ENCODE peak calls at places on chromosomes 2 and 18, in four cellular contexts. H, O, W and V are unnamed samples. For H3K36me3 and H3K27me3, the result is how much of the 10 kb centered on the place peaks cover.

GRCh38 chr2:164992818-164993217 is 37.5 kb upstream of the SLC38A11 start:
- DNase-seq in W (peak), O (peak), H (no peak), V (peak)

GRCh38 chr2:224268441-224268840 is 133.5 kb downstream of the FAM124B start:
- DNase-seq in H (no peak), O (peak), W (no peak), V (peak)

GRCh38 chr18:24271381-24272331 is 126.0 kb downstream of the OSBPL1A start:
- DNase-seq in H (peak), W (peak), O (peak), V (peak)

GRCh38 chr2:230007931-230008707 is 60.6 kb downstream of the SLC16A14 start:
- DNase-seq in H (peak), W (peak), O (peak), V (peak)

GRCh38 chr2:43018179-43019024 is 208.0 kb downstream of the ZFP36L2 start:
- DNase-seq in W (no peak), H (peak), O (peak), V (peak)

GRCh38 chr2:181305151-181306123 is 151.7 kb upstream of the ITGA4 start:
- DNase-seq in O (peak), H (no peak), W (no peak), V (no peak)

GRCh38 chr2:74778381-74779371 is 55.3 kb upstream of the HK2 start:
- DNase-seq in H (no peak), W (peak), O (peak), V (peak)

GRCh38 chr18:49344825-49345224 is 115.6 kb downstream of the DYM start:
- DNase-seq in O (no peak), W (no peak), H (no peak), V (no peak)

GRCh38 chr18:74353169-74353775 is 37.6 kb downstream of the C18orf63 start:
- DNase-seq in H (no peak), W (peak), O (peak), V (peak)

GRCh38 chr2:157476915-157477709 is 33.2 kb upstream of the CYTIP start:
- DNase-seq in W (no peak), H (no peak), O (no peak), V (peak)

GRCh38 chr18:73973972-73974371 is 173.7 kb downstream of the FBXO15 start:
- DNase-seq in O (no peak), H (no peak), W (no peak), V (no peak)

GRCh38 chr18:26909599-26910290 is 44.2 kb upstream of the AQP4 start:
- DNase-seq in O (no peak), W (no peak), H (no peak), V (peak)

GRCh38 chr2:146994246-146994645 is 850.6 kb upstream of the ACVR2A start:
- DNase-seq in W (peak), O (no peak), H (no peak), V (no peak)

GRCh38 chr2:37472959-37473358 is 128.5 kb downstream of the QPCT start:
- DNase-seq in H (no peak), O (peak), W (no peak), V (peak)

GRCh38 chr2:126634273-126634861 is 21.6 kb upstream of the GYPC start:
- DNase-seq in W (no peak), H (peak), O (no peak), V (no peak)

GRCh38 chr2:23009545-23010149 is 375.3 kb upstream of the KLHL29 start:
- DNase-seq in O (no peak), W (no peak), H (no peak), V (no peak)

GRCh38 chr2:119476301-119477117 is 44.9 kb downstream of the TMEM37 start:
- DNase-seq in O (peak), W (peak), H (no peak), V (peak)

GRCh38 chr2:205011031-205011430 is 465.8 kb downstream of the PARD3B start:
- DNase-seq in W (no peak), O (no peak), H (no peak), V (no peak)

GRCh38 chr18:54269924-54270844 is 867 bp downstream of the POLI start:
- DNase-seq in W (no peak), H (no peak), O (peak), V (peak)

GRCh38 chr2:10331702-10332401 is 29.1 kb downstream of the HPCAL1 start:
- DNase-seq in W (no peak), O (no peak), H (no peak), V (no peak)

GRCh38 chr2:164847966-164848365 is 6.3 kb upstream of the COBLL1 start:
- DNase-seq in W (no peak), O (peak), H (no peak), V (peak)

GRCh38 chr2:75241696-75242095 is 42.4 kb upstream of the TACR1 start:
- DNase-seq in O (no peak), H (no peak), W (no peak), V (peak)

GRCh38 chr2:128381001-128381938 is 62.6 kb upstream of the HS6ST1 start:
- DNase-seq in H (peak), O (peak), W (no peak), V (no peak)

GRCh38 chr2:8666581-8666980 is 15.3 kb upstream of the ID2 start:
- DNase-seq in H (no peak), W (no peak), O (no peak), V (no peak)

GRCh38 chr2:165793161-165793778 is 777 bp downstream of the GALNT3 start:
- DNase-seq in W (peak), H (peak), O (peak), V (peak)

GRCh38 chr18:75544496-75544895 is 117.0 kb upstream of the SMIM21 start:
- DNase-seq in O (peak), W (no peak), H (no peak), V (peak)

GRCh38 chr2:21165350-21165749 is 41.6 kb downstream of the TDRD15 start:
- DNase-seq in H (no peak), O (no peak), W (no peak), V (peak)

GRCh38 chr2:117674172-117674571 is 140.3 kb upstream of the DDX18 start:
- DNase-seq in O (no peak), H (no peak), W (no peak), V (no peak)

GRCh38 chr2:4992226-4992625 is 700.0 kb upstream of the SOX11 start:
- DNase-seq in W (no peak), H (no peak), O (no peak), V (no peak)

GRCh38 chr18:61738042-61738441 is 154.8 kb downstream of the RNF152 start:
- DNase-seq in H (no peak), W (no peak), O (peak), V (no peak)

GRCh38 chr2:60553496-60553991 is at the start of gene BCL11A:
- DNase-seq in H (peak), O (peak), W (no peak), V (peak)

GRCh38 chr2:186603208-186603765 is 13.4 kb downstream of the ITGAV start:
- DNase-seq in W (no peak), H (no peak), O (no peak), V (no peak)

GRCh38 chr2:126976721-126977328 is 78.1 kb downstream of the TEX51 start:
- DNase-seq in O (no peak), W (no peak), H (no peak), V (no peak)

GRCh38 chr2:47519147-47519537 is 116.2 kb downstream of the MSH2 start:
- DNase-seq in W (no peak), H (no peak), O (no peak), V (no peak)

GRCh38 chr2:182300603-182301002 is 126.2 kb downstream of the PDE1A start:
- DNase-seq in W (no peak), O (no peak), H (no peak), V (no peak)

GRCh38 chr18:9708882-9709877 is 1.1 kb downstream of the RAB31 start:
- DNase-seq in H (no peak), O (peak), W (no peak), V (no peak)

GRCh38 chr2:241061275-241061674 is 40.8 kb downstream of the MTERF4 start:
- DNase-seq in H (no peak), W (no peak), O (peak), V (peak)

GRCh38 chr2:218984239-218985020 is 554 bp downstream of the FEV start:
- DNase-seq in H (peak), W (no peak), O (no peak), V (no peak)

GRCh38 chr2:214810670-214811069 is 1.2 kb upstream of the BARD1 start:
- DNase-seq in O (no peak), H (peak), W (no peak), V (peak)

GRCh38 chr2:47899915-47900314 is 6.4 kb downstream of the FBXO11 start:
- DNase-seq in W (no peak), O (peak), H (no peak), V (no peak)

GRCh38 chr2:88585969-88586368 is 41.3 kb downstream of the EIF2AK3 start:
- DNase-seq in O (no peak), H (no peak), W (no peak), V (no peak)

GRCh38 chr2:88580088-88580487 is 47.2 kb downstream of the EIF2AK3 start:
- DNase-seq in W (no peak), O (no peak), H (no peak), V (no peak)

DNA sequence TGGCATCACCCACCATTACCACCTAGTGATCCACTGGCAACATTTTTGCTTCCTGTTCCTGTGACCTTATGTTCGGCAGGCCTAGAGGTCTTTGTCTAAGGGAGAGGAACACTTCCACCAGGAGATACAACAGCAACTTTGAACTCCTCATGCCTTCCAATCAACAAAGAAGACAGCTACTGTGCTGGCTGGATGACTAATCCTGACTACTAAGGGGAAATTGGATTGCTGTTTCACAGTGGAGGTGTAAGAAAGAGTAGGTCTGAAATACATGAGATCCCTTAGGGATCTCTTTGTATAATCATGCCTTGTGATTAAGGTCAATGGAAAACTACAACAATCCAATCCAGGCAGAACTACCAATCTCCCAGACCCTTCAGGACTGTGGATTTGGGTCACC is 45.2 kb downstream of the EIF2AK3 start:
- DNase-seq in O (peak), W (no peak), H (no peak), V (peak)
- H3K36me3 ChIP-seq in O (under half), W (under half), H (half or more), V (under half)

DNA sequence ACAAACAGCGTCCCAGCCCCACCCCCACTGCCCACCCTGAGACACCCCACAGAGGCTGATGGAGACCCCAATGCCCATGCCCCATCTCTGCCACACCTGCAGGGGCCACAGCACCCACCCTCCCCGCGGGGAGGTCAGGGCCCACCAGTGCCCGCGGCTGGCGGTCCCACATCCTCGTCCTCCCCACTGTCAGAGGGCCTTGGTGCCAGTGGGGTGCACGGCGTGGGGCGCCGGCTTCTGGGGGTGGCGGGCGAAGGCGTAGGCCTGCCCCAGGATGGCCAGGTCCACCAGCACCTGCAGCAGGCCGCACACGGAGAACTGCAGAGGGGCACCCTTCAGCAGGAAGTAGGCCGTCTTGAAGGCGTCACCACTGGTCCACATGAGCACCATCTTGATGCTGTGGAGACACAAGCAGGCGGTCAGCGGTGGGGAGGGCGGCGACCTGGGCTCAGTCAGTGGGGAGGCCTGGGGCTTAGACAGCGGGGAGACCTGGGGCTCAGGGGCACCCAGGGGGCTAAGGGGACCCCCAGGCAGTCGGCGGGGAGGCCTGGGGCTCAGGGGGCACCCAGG is 47.6 kb downstream of the SLC66A2 start:
- DNase-seq in W (no peak), O (no peak), H (no peak), V (no peak)
- H3K4me3 ChIP-seq in W (no peak), O (no peak), H (no peak), V (no peak)

DNA sequence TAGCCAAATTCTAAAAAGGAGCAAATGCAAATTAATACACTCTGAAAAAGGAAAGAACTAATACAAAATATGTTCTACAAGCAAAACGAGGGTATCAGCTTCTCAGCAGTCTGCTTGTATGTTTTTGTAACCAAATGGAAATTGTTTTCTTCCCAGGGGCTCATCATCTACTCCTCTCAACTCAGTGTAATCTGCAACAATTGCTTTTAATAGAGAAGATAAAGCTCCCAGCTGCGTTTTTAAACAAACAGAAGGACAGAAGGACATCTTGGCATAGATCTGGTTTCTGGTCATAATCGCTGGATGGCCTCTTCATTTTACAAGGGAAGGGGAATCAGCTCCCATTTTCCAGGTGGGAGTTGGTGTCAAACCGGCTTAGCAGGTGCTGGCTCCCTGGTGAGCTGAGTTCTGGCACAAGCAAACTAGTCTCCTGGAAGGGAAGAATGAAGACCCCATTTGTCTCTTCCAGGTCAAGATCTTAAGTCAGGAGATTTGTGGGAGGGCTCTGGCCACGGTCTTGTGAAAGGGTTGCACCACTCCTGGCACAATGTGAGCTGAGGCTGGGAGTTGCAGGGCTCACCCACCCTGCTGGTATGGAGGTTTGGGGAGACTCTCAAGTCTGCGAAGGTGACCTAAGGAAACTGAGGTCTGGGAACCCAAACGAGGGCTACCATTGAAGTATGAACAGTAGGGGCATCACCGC is 41.6 kb downstream of the NPPC start:
- DNase-seq in O (no peak), W (no peak), H (no peak), V (no peak)
- H3K27me3 ChIP-seq in O (under half), W (under half), H (under half), V (under half)

GRCh38 chr2:85477884-85478283 is 59.4 kb downstream of the SH2D6 start:
- DNase-seq in H (no peak), W (no peak), O (no peak), V (no peak)
- H3K36me3 ChIP-seq in H (under half), W (under half), O (under half), V (under half)

GRCh38 chr18:2573408-2573807 is 2.1 kb downstream of the NDC80 start:
- DNase-seq in W (no peak), H (no peak), O (no peak), V (no peak)
- H3K4me3 ChIP-seq in W (peak), H (no peak), O (no peak), V (no peak)

GRCh38 chr2:239001794-239002193 is 153.9 kb downstream of the TWIST2 start:
- DNase-seq in W (no peak), O (no peak), H (no peak), V (no peak)
- H3K27me3 ChIP-seq in W (under half), O (under half), H (under half), V (under half)

GRCh38 chr2:197498627-197498936 is 1.1 kb downstream of the HSPD1 start:
- DNase-seq in H (no peak), W (no peak), O (no peak), V (no peak)

GRCh38 chr2:197498937-197499593 is 575 bp downstream of the HSPD1 start:
- DNase-seq in H (peak), O (peak), W (peak), V (peak)

GRCh38 chr2:197497301-197497700 is 2.3 kb downstream of the HSPD1 start:
- DNase-seq in H (no peak), O (no peak), W (no peak), V (peak)

GRCh38 chr2:197496695-197497094 is 2.9 kb downstream of the HSPD1 start:
- DNase-seq in H (no peak), W (no peak), O (no peak), V (no peak)

GRCh38 chr2:197495433-197496134 is 4.1 kb downstream of the HSPD1 start:
- DNase-seq in O (no peak), H (no peak), W (no peak), V (no peak)
- H3K36me3 ChIP-seq in O (under half), H (half or more), W (under half), V (under half)